ENCODE peak calls at places on chromosome 6, in six cellular contexts. L, R, D, O, P and M are unnamed samples. For H3K9me3, the result is how much of the 10 kb centered on the place peaks cover.

GRCh38 chr6:35810831-35811698 is 5.9 kb downstream of the LHFPL5 start:
- DNase-seq in L (peak), D (no peak), P (no peak), R (no peak), O (peak), M (no peak)

GRCh38 chr6:112990971-112991370 is 643.8 kb downstream of the RFPL4B start:
- DNase-seq in L (peak), R (no peak), P (no peak), D (no peak), O (peak), M (no peak)

GRCh38 chr6:146887447-146888077 is 288.8 kb downstream of the ADGB start:
- DNase-seq in D (no peak), L (peak), O (no peak), P (no peak), R (no peak), M (no peak)

GRCh38 chr6:140572129-140572528 is 1197.7 kb upstream of the CITED2 start:
- DNase-seq in D (no peak), P (no peak), R (no peak), O (peak), L (peak), M (no peak)

GRCh38 chr6:137136065-137136464 is 37.4 kb downstream of the IL22RA2 start:
- DNase-seq in L (no peak), P (no peak), R (no peak), O (no peak), D (no peak), M (no peak)

GRCh38 chr6:27565839-27566779 is 93.2 kb upstream of the ZNF184 start:
- DNase-seq in L (no peak), R (peak), P (peak), D (peak), O (no peak), M (no peak)

GRCh38 chr6:52575490-52575868 is 1.4 kb downstream of the TRAM2 start:
- DNase-seq in D (no peak), L (no peak), R (no peak), O (peak), P (no peak), M (no peak)

GRCh38 chr6:147769496-147770087 is 261.1 kb downstream of the SAMD5 start:
- DNase-seq in L (no peak), O (peak), R (no peak), P (no peak), D (no peak), M (no peak)

GRCh38 chr6:40160826-40161225 is 226.6 kb upstream of the MOCS1 start:
- DNase-seq in D (no peak), L (no peak), R (no peak), O (no peak), P (no peak), M (no peak)

GRCh38 chr6:84575264-84575663 is 189.1 kb downstream of the TBX18 start:
- DNase-seq in O (peak), L (no peak), P (no peak), D (no peak), R (no peak), M (no peak)

GRCh38 chr6:169409742-169410312 is 156.2 kb upstream of the THBS2 start:
- DNase-seq in O (no peak), D (no peak), R (no peak), P (no peak), L (no peak), M (no peak)

GRCh38 chr6:11161031-11161966 is 49.8 kb upstream of the ERVFRD-1 start:
- DNase-seq in R (no peak), D (no peak), P (no peak), L (peak), O (peak), M (no peak)

GRCh38 chr6:26055670-26056582 is 31.3 kb upstream of the HFE start:
- DNase-seq in O (peak), R (peak), D (peak), P (peak), L (peak), M (peak)

GRCh38 chr6:38567436-38567835 is 72.3 kb downstream of the BTBD9 start:
- DNase-seq in L (peak), P (no peak), O (peak), R (no peak), D (no peak), M (no peak)

GRCh38 chr6:122778961-122779671 is 400 bp upstream of the FABP7 start:
- DNase-seq in P (no peak), O (no peak), R (peak), D (peak), L (no peak), M (peak)

GRCh38 chr6:101114703-101115102 is 233.6 kb upstream of the ASCC3 start:
- DNase-seq in P (no peak), R (no peak), D (no peak), O (peak), L (peak), M (peak)

GRCh38 chr6:89840538-89840937 is 10.9 kb downstream of the CASP8AP2 start:
- DNase-seq in P (no peak), L (peak), O (no peak), D (no peak), R (no peak), M (no peak)

GRCh38 chr6:8803181-8803760 is 367.9 kb upstream of the SLC35B3 start:
- DNase-seq in P (no peak), O (no peak), R (no peak), D (no peak), L (no peak), M (no peak)

GRCh38 chr6:162825597-162825996 is 97.8 kb downstream of the PACRG start:
- DNase-seq in P (no peak), R (no peak), O (no peak), L (no peak), D (no peak), M (no peak)

GRCh38 chr6:160069050-160069454 is 52.6 kb upstream of the SLC22A1 start:
- DNase-seq in L (no peak), D (no peak), O (no peak), P (no peak), R (no peak), M (no peak)

GRCh38 chr6:43980004-43980795 is 147.1 kb downstream of the MRPL14 start:
- DNase-seq in P (no peak), O (no peak), L (no peak), D (peak), R (peak), M (no peak)

GRCh38 chr6:156107514-156108150 is 652.0 kb upstream of the NOX3 start:
- DNase-seq in P (no peak), O (no peak), L (no peak), R (no peak), D (no peak), M (peak)

GRCh38 chr6:136524936-136525413 is 25.2 kb downstream of the MAP7 start:
- DNase-seq in L (no peak), D (no peak), R (no peak), P (no peak), O (no peak), M (no peak)

GRCh38 chr6:66533921-66534404 is 826.9 kb upstream of the EYS start:
- DNase-seq in O (no peak), D (no peak), L (no peak), P (no peak), R (no peak), M (no peak)

GRCh38 chr6:169647637-169648036 is 54.2 kb downstream of the WDR27 start:
- DNase-seq in L (no peak), D (no peak), R (no peak), P (no peak), O (no peak), M (no peak)

GRCh38 chr6:105601541-105602174 is 198.8 kb upstream of the PREP start:
- DNase-seq in R (no peak), O (peak), P (peak), D (no peak), L (peak), M (no peak)

GRCh38 chr6:120869397-120869796 is 464.9 kb downstream of the TBC1D32 start:
- DNase-seq in O (peak), P (no peak), D (no peak), R (peak), L (no peak), M (peak)

GRCh38 chr6:162032620-162033019 is 694.9 kb downstream of the PRKN start:
- DNase-seq in O (peak), P (no peak), D (no peak), L (no peak), R (no peak), M (no peak)

GRCh38 chr6:145887969-145888368 is 73.4 kb upstream of the FBXO30 start:
- DNase-seq in O (peak), D (no peak), P (no peak), R (no peak), L (peak), M (no peak)

GRCh38 chr6:33080127-33081089 is 4.6 kb downstream of the HLA-DPB1 start:
- DNase-seq in P (no peak), D (peak), O (peak), L (peak), R (peak), M (peak)

GRCh38 chr6:2140438-2141128 is 104.8 kb downstream of the GMDS start:
- DNase-seq in P (no peak), R (no peak), L (no peak), D (no peak), O (no peak), M (no peak)

GRCh38 chr6:166286831-166287271 is 21.3 kb downstream of the PRR18 start:
- DNase-seq in R (no peak), D (no peak), P (no peak), L (no peak), O (no peak), M (no peak)

GRCh38 chr6:72954736-72955135 is 270.6 kb downstream of the KHDC1L start:
- DNase-seq in L (no peak), R (no peak), P (no peak), O (no peak), D (no peak), M (no peak)

GRCh38 chr6:106446287-106446885 is 85.9 kb downstream of the CRYBG1 start:
- DNase-seq in R (no peak), P (no peak), O (peak), D (no peak), L (peak), M (no peak)

GRCh38 chr6:5115168-5115567 is 30.0 kb downstream of the PPP1R3G start:
- DNase-seq in P (peak), R (no peak), D (no peak), L (peak), O (no peak), M (no peak)

GRCh38 chr6:109486068-109486467 is 3.0 kb upstream of the ZBTB24 start:
- DNase-seq in D (no peak), O (no peak), R (no peak), L (no peak), P (peak), M (no peak)

GRCh38 chr6:119132211-119133004 is 53.9 kb upstream of the FAM184A start:
- DNase-seq in L (no peak), R (no peak), O (no peak), P (no peak), D (no peak), M (no peak)

GRCh38 chr6:8432614-8433013 is 2.7 kb downstream of the SLC35B3 start:
- DNase-seq in O (no peak), L (peak), P (no peak), D (no peak), R (no peak), M (no peak)

GRCh38 chr6:107670792-107671199 is 153.3 kb downstream of the SCML4 start:
- DNase-seq in P (no peak), O (peak), R (no peak), D (no peak), L (peak), M (no peak)

DNA sequence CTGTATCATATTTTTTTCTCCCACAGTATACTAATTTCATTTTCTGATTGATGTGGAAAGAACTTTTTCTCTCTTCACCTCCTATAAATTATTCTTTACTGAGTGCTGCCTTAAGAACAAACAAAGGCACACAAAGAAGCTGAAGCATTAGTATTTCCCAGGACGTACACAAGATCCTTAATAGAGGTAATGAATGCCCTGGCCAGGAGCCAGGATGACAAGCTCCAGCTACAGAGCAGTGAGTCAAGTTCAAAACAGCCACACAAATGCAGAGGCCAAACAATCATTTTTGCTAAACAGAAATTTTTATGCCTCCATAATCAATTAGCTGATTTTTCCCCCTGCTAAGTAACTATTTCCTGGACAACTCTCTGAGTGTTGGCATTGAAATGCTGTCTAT is 639.6 kb downstream of the EPHA7 start:
- DNase-seq in D (no peak), P (no peak), O (peak), L (peak), R (no peak), M (no peak)
- H2AK5ac ChIP-seq in D (no peak), P (no peak), O (no peak), L (no peak), R (no peak), M (no peak)

DNA sequence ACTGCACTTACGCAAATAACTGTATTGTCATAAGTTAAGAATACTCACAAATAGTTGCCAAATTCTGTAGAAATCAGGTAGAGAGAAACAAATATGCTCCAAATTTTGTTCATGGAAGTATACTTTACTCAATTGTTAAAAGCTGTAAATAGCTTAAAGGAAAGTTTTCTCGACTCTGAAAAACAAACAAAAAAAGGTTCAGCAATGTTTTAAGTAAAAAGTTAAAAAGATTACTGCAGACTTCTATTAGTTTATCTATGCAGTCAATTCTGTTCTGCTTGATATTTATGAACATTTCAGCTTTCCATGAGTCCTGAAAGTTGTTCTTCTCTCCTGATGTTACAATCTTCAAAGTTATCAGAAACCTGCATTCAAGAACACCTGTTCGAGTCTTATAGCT is 37.5 kb upstream of the FAM8A1 start:
- DNase-seq in L (no peak), P (no peak), O (no peak), D (no peak), R (no peak), M (no peak)
- H3K9me3 ChIP-seq in L (under half), P (under half), O (under half), D (under half), R (under half), M (under half)

GRCh38 chr6:87053312-87053711 is 41.6 kb downstream of the CGA start:
- DNase-seq in O (no peak), P (no peak), D (no peak), R (no peak), L (no peak), M (no peak)
- H2AK5ac ChIP-seq in O (no peak), P (no peak), D (no peak), R (no peak), L (no peak), M (no peak)

GRCh38 chr6:75345413-75345812 is 60.8 kb upstream of the TMEM30A start:
- DNase-seq in R (peak), O (no peak), D (no peak), L (no peak), P (no peak), M (no peak)
- H3K9me3 ChIP-seq in R (under half), O (under half), D (under half), L (under half), P (under half), M (under half)

GRCh38 chr6:129175066-129175465 is 292.1 kb downstream of the LAMA2 start:
- DNase-seq in P (no peak), O (no peak), R (no peak), L (no peak), D (no peak), M (no peak)
- H2AK5ac ChIP-seq in P (no peak), O (no peak), R (no peak), L (no peak), D (no peak), M (no peak)

GRCh38 chr6:167514524-167514923 is 189.6 kb downstream of the TTLL2 start:
- DNase-seq in O (no peak), D (no peak), P (no peak), L (no peak), R (no peak), M (no peak)
- H3K9me3 ChIP-seq in O (under half), D (under half), P (under half), L (under half), R (under half), M (under half)